ENCODE peak calls at places on chromosomes 12 and 14, in four cellular contexts. K is HEK293T, U is H1, N is HepG2. O is an unnamed sample.
A peak's percentile ranks its signal among the peaks of the same experiment; 100 is the strongest.

GRCh38 chr12:131351319-131352028 is 359.4 kb upstream of the SFSWAP start:
- DNase-seq in U (no peak), K (no peak), N (no peak), O (no peak)

GRCh38 chr12:52165096-52165855 is 26.5 kb downstream of the KRT80 start:
- DNase-seq in K (no peak), U (no peak), N (no peak), O (no peak)

GRCh38 chr14:45246151-45246550 is 6.9 kb downstream of the MIS18BP1 start:
- DNase-seq in U (no peak), K (no peak), N (no peak), O (no peak)

GRCh38 chr14:100902792-100903191 is 730 bp downstream of the RTL1 start:
- DNase-seq in U (peak; percentile 47), N (peak; percentile 21), K (no peak), O (no peak)

GRCh38 chr12:102756564-102756963 is 160.5 kb downstream of the PAH start:
- DNase-seq in N (no peak), U (no peak), K (no peak), O (no peak)

GRCh38 chr12:103997277-103997900 is 31.7 kb downstream of the TDG start:
- DNase-seq in U (no peak), K (no peak), N (no peak), O (no peak)

GRCh38 chr14:95474941-95475340 is 41.5 kb downstream of the SYNE3 start:
- DNase-seq in U (no peak), N (no peak), K (no peak), O (no peak)

GRCh38 chr12:40999212-40999611 is 188.9 kb upstream of the PDZRN4 start:
- DNase-seq in N (no peak), K (no peak), U (no peak), O (no peak)

GRCh38 chr12:124392271-124392990 is 97.5 kb downstream of the RFLNA start:
- DNase-seq in N (no peak), K (peak; percentile 29), U (peak; percentile 71), O (peak; percentile 42)

GRCh38 chr14:21505009-21505553 is 6.1 kb downstream of the METTL3 start:
- DNase-seq in U (no peak), N (no peak), K (no peak), O (no peak)
- TF ChIP-seq SUZ12 in U (no peak), N (no peak), K (no peak), O (no peak)

GRCh38 chr12:97556201-97556824 is 93.7 kb downstream of the RMST start:
- DNase-seq in K (no peak), U (no peak), N (peak; percentile 77), O (no peak)
- TF ChIP-seq SUZ12 in K (no peak), U (no peak), N (no peak), O (no peak)

GRCh38 chr14:92315050-92315785 is 7.7 kb upstream of the SLC24A4 start:
- DNase-seq in U (no peak), N (no peak), K (no peak), O (no peak)
- TF ChIP-seq SUZ12 in U (no peak), N (no peak), K (no peak), O (no peak)

GRCh38 chr12:65810036-65810435 is 14.2 kb upstream of the HMGA2 start:
- DNase-seq in N (no peak), K (no peak), U (no peak), O (no peak)

GRCh38 chr12:65816086-65816485 is 8.2 kb upstream of the HMGA2 start:
- DNase-seq in K (no peak), U (no peak), N (no peak), O (no peak)

GRCh38 chr12:65811968-65812700 is 12.1 kb upstream of the HMGA2 start:
- DNase-seq in K (no peak), N (no peak), U (no peak), O (no peak)

GRCh38 chr12:65817866-65818265 is 6.4 kb upstream of the HMGA2 start:
- DNase-seq in K (no peak), U (no peak), N (no peak), O (no peak)

DNA sequence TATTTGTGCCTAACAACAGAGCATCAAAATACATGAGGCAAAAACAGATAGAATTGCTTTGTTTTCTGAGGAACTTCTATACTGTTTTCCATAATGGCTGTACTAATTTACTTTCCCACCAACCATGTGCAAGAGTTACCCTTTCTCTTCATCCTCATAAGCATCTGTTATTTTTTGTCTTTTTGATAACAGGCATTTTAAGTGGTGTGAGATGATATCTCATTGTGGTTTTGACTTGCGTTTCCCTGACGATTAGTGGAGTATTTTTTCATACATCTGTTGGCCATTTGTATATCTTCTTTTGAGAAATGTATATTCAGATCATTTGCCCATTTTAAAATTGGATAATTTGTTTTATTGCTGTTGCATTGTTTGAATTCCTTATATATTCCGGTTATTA is 10.3 kb upstream of the HMGA2 start:
- DNase-seq in N (no peak), U (no peak), K (no peak), O (no peak)
- TF ChIP-seq SUZ12 in N (no peak), U (no peak), K (no peak), O (no peak)

GRCh38 chr14:22047105-22047504 is 373.5 kb upstream of the OR4E1 start:
- DNase-seq in N (peak; percentile 70), U (no peak), K (peak; percentile 47), O (peak; percentile 6)
- TF ChIP-seq SUZ12 in N (no peak), U (no peak), K (no peak), O (no peak)

DNA sequence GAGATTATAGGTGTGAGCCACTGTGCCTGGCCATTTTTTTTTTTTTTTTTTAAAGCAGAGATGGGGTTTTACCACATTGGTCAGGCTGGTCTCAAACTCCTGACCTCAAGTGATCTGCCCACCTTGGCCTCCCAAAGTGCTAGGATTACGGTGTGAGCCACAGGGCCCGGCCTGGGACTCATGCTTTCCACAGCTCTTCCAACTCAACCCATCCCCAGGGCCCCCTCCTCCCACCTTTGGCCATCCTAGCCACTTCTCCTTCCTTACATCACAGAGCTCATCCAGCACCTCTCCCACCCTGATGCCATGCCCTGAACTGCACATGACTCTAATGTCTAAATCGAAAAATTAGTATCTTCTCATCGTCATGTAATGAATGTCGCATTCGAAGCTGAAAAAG is 12.6 kb upstream of the TDRD9 start:
- DNase-seq in N (no peak), K (no peak), U (no peak), O (no peak)
- TF ChIP-seq SUZ12 in N (no peak), K (no peak), U (no peak), O (no peak)

DNA sequence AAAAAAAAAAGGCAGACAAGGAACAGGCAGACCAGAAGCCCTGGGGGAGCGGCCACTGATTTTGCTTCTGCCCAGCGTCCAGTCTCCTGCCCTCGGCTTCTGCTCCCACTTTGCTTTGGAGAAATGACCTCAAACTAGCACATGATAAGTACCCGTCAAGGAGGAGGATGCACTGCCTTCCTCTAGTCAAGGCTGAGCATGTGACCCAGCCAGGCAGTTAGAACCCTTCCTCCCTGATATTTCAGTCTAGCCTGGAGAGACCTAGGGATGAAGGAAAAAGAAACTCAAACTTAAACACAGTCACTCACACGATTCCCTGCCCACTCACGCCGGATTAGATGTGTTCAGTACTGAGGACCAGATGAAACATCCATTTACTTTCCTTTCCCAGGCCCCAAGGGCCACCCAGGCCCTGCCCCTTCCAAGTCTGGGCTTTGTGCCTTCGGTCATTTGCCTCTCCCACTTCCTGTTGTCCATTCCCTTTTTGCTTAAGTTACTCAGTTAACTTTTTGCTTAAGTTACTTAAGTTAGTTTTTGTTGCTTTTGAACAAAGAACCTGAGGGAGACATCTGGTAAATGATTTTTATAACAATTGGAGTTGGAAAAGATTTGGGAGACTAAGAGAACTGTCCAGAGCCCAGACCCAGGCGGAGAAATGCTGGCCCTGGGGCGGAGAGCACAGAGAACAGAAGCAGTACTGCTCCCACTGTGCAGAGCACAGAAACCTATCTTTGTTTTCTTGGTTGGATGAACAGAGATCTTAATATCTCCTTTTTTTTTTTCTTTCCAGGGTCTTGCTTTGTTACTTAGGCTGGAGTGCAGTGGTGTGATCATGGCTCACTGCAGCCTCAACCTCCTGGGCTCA is 23.0 kb upstream of the TTC7B start:
- DNase-seq in U (no peak), K (no peak), N (no peak), O (no peak)
- TF ChIP-seq SUZ12 in U (no peak), K (no peak), N (no peak), O (no peak)

GRCh38 chr12:119710941-119711551 is 43.1 kb downstream of the PRKAB1 start:
- DNase-seq in N (no peak), K (no peak), U (no peak), O (no peak)
- TF ChIP-seq SUZ12 in N (no peak), K (no peak), U (no peak), O (no peak)

GRCh38 chr14:36271939-36272907 is 48.2 kb downstream of the MBIP start:
- DNase-seq in N (no peak), K (peak; percentile 55), U (no peak), O (no peak)
- TF ChIP-seq SUZ12 in N (no peak), K (no peak), U (no peak), O (no peak)

GRCh38 chr12:6536894-6537579 is 2.7 kb downstream of the GAPDH start:
- DNase-seq in N (peak; percentile 3), U (no peak), K (no peak), O (no peak)
- TF ChIP-seq SUZ12 in N (no peak), U (no peak), K (no peak), O (no peak)